ENCODE peak calls at places on chromosomes 6 and 20, in ten cellular contexts. G is substantia nigra; B is activated CD4-positive, alpha-beta T cell treated with anti-CD3 and anti-CD28 coated beads, Interleukin-2, amount 50 U/mL, for 24 hours; S is bronchial epithelial cell; W is activated B cell treated with CpG ODN at 0.5 μM for 24 hours; K is NAMALWA; O is ACHN; L is right cardiac atrium; A is GM23248; D is hepatic stellate cell. T is an unnamed sample.

GRCh38 chr6:152129606-152130249 is 322.2 kb downstream of the ESR1 start:
- DNase-seq in L (peak; percentile 26), B (no peak), A (peak; percentile 54), O (no peak), K (no peak), G (no peak), D (peak; percentile 59), S (no peak), W (no peak), T (no peak)

GRCh38 chr6:132598473-132598872 is 8.9 kb upstream of the TAAR5 start:
- DNase-seq in G (no peak), A (peak; percentile 10), B (no peak), K (peak; percentile 63), D (no peak), S (peak; percentile 34), L (no peak), W (no peak), O (peak; percentile 41), T (peak; percentile 19)

GRCh38 chr20:59948828-59949720 is 8.9 kb downstream of the FAM217B start:
- DNase-seq in B (no peak), S (peak; percentile 62), K (peak; percentile 78), O (peak; percentile 41), G (no peak), W (no peak), L (no peak), D (no peak), A (peak; percentile 80), T (peak; percentile 56)

GRCh38 chr6:32095338-32096086 is 13.6 kb downstream of the TNXB start:
- DNase-seq in A (no peak), L (no peak), B (no peak), W (no peak), O (no peak), K (no peak), D (no peak), S (no peak), G (no peak), T (no peak)

GRCh38 chr6:149314325-149314724 is 3.2 kb upstream of the TAB2 start:
- DNase-seq in W (no peak), A (no peak), S (no peak), G (no peak), O (no peak), B (no peak), L (no peak), K (no peak), D (no peak), T (no peak)

GRCh38 chr6:107709341-107709740 is 114.8 kb downstream of the SCML4 start:
- DNase-seq in G (no peak), B (no peak), W (no peak), S (no peak), K (no peak), A (no peak), O (no peak), L (no peak), D (no peak), T (no peak)

GRCh38 chr6:26329763-26330511 is 35.1 kb upstream of the BTN3A2 start:
- DNase-seq in G (no peak), S (peak; percentile 56), W (no peak), A (peak; percentile 55), D (no peak), K (peak; percentile 77), B (no peak), O (no peak), L (no peak), T (peak; percentile 48)

GRCh38 chr6:28683945-28684538 is 158.4 kb downstream of the GPX5 start:
- DNase-seq in K (peak; percentile 75), L (no peak), G (no peak), D (peak; percentile 11), O (peak; percentile 55), B (no peak), W (no peak), A (peak; percentile 73), S (peak; percentile 50), T (peak; percentile 68)

GRCh38 chr6:41161380-41161779 is 1.5 kb downstream of the TREM2 start:
- DNase-seq in K (no peak), O (no peak), S (peak; percentile 83), W (no peak), A (no peak), B (no peak), D (no peak), G (no peak), L (no peak), T (no peak)

GRCh38 chr6:125519367-125519766 is 217.6 kb upstream of the HDDC2 start:
- DNase-seq in L (no peak), D (no peak), W (no peak), K (no peak), B (no peak), S (peak; percentile 50), A (no peak), G (no peak), O (no peak), T (no peak)

GRCh38 chr20:36548704-36549627 is 7.6 kb downstream of the MYL9 start:
- DNase-seq in W (no peak), L (no peak), K (no peak), S (no peak), A (no peak), B (no peak), O (no peak), G (no peak), D (no peak), T (no peak)

GRCh38 chr6:70894001-70894400 is 62.9 kb downstream of the B3GAT2 start:
- DNase-seq in O (no peak), K (no peak), B (no peak), A (no peak), G (no peak), S (no peak), L (no peak), D (no peak), W (no peak), T (no peak)

GRCh38 chr6:90393232-90393884 is 96.7 kb upstream of the BACH2 start:
- DNase-seq in D (peak; percentile 38), W (peak; percentile 47), S (peak; percentile 64), A (peak; percentile 75), O (peak; percentile 46), B (peak; percentile 47), G (peak; percentile 20), K (peak; percentile 93), L (peak; percentile 38), T (peak; percentile 65)

GRCh38 chr6:56730663-56731529 is 88.2 kb upstream of the DST start:
- DNase-seq in L (no peak), W (no peak), S (peak; percentile 88), G (no peak), A (peak; percentile 93), K (no peak), D (peak; percentile 51), B (no peak), O (peak; percentile 38), T (no peak)

GRCh38 chr20:5058873-5059272 is 57.6 kb upstream of the SLC23A2 start:
- DNase-seq in G (no peak), L (no peak), S (no peak), K (no peak), O (no peak), W (no peak), D (no peak), A (no peak), B (no peak), T (no peak)

GRCh38 chr6:49264909-49265308 is 198.1 kb downstream of the MMUT start:
- DNase-seq in W (no peak), S (peak; percentile 59), B (no peak), G (no peak), D (no peak), A (no peak), O (no peak), K (no peak), L (no peak), T (no peak)

GRCh38 chr20:20017852-20018245 is 687 bp downstream of the NAA20 start:
- DNase-seq in W (no peak), B (no peak), D (no peak), G (no peak), K (peak; percentile 59), L (no peak), O (no peak), A (peak; percentile 50), S (peak; percentile 20), T (no peak)

GRCh38 chr6:142030115-142030619 is 102.6 kb upstream of the GJE1 start:
- DNase-seq in A (peak; percentile 56), B (no peak), G (no peak), D (no peak), S (no peak), K (peak; percentile 76), W (no peak), L (no peak), O (no peak), T (no peak)

GRCh38 chr20:63417213-63418120 is 55.0 kb downstream of the KCNQ2 start:
- DNase-seq in W (no peak), O (no peak), L (no peak), A (no peak), S (no peak), B (no peak), D (no peak), G (no peak), K (no peak), T (no peak)

GRCh38 chr6:21831531-21832291 is 238.2 kb downstream of the SOX4 start:
- DNase-seq in L (no peak), S (peak; percentile 65), B (no peak), G (no peak), D (no peak), W (no peak), K (no peak), A (peak; percentile 11), O (peak; percentile 47), T (no peak)